ENCODE peak calls at places on chromosomes 16 and 17, in four cellular contexts. D, J, Y and K are unnamed samples.

GRCh38 chr16:22008215-22009142 is 568 bp downstream of the MOSMO start:
- DNase-seq in D (peak; percentile 69), J (no peak), Y (peak; percentile 70), K (no peak)

GRCh38 chr16:83714286-83714685 is 93.5 kb upstream of the HSBP1 start:
- DNase-seq in D (no peak), J (no peak), Y (no peak), K (no peak)

GRCh38 chr17:4599505-4600281 is 15.4 kb downstream of the SMTNL2 start:
- DNase-seq in D (peak; percentile 71), J (peak; percentile 62), Y (peak; percentile 75), K (peak; percentile 30)

GRCh38 chr17:17020821-17021193 is 21.4 kb upstream of the MPRIP start:
- DNase-seq in D (peak; percentile 19), J (no peak), Y (no peak), K (no peak)

GRCh38 chr17:1179635-1180433 is at the start of gene ABR:
- DNase-seq in D (peak; percentile 81), J (no peak), Y (peak; percentile 83), K (no peak)

GRCh38 chr16:57315401-57315800 is 30.9 kb upstream of the PLLP start:
- DNase-seq in D (no peak), J (no peak), Y (peak; percentile 45), K (no peak)

GRCh38 chr16:67943619-67944503 is at the start of gene LCAT:
- DNase-seq in D (peak; percentile 66), J (peak; percentile 66), Y (peak; percentile 92), K (peak; percentile 39)

GRCh38 chr17:61007980-61008379 is 330.3 kb downstream of the BCAS3 start:
- DNase-seq in D (no peak), J (no peak), Y (no peak), K (peak; percentile 20)

GRCh38 chr17:73782231-73782630 is 138.0 kb upstream of the SDK2 start:
- DNase-seq in D (no peak), J (no peak), Y (no peak), K (no peak)

GRCh38 chr16:22195695-22196558 is 10.2 kb upstream of the EEF2K start:
- DNase-seq in D (peak; percentile 94), J (peak; percentile 94), Y (peak; percentile 95), K (peak; percentile 86)

GRCh38 chr17:4679652-4680051 is 24.3 kb downstream of the PELP1 start:
- DNase-seq in D (no peak), J (peak; percentile 50), Y (no peak), K (peak; percentile 75)

GRCh38 chr17:27244481-27245223 is 49.3 kb upstream of the WSB1 start:
- DNase-seq in D (peak; percentile 80), J (peak; percentile 99), Y (peak; percentile 91), K (peak; percentile 98)

GRCh38 chr16:50183316-50183715 is 30.2 kb downstream of the TENT4B start:
- DNase-seq in D (no peak), J (peak; percentile 93), Y (no peak), K (peak; percentile 56)

GRCh38 chr17:66967867-66968543 is 3.5 kb downstream of the CACNG4 start:
- DNase-seq in D (peak; percentile 37), J (no peak), Y (no peak), K (no peak)

GRCh38 chr17:56292010-56292409 is 138.7 kb downstream of the ANKFN1 start:
- DNase-seq in D (no peak), J (peak; percentile 76), Y (no peak), K (peak; percentile 91)

GRCh38 chr17:68238894-68239293 is 8.9 kb upstream of the AMZ2 start:
- DNase-seq in D (no peak), J (no peak), Y (no peak), K (no peak)

GRCh38 chr17:57707892-57708291 is 37.2 kb downstream of the CCDC182 start:
- DNase-seq in D (no peak), J (no peak), Y (no peak), K (no peak)

GRCh38 chr16:1442697-1443096 is 1.7 kb downstream of the CCDC154 start:
- DNase-seq in D (no peak), J (no peak), Y (no peak), K (no peak)

GRCh38 chr16:49260956-49261530 is 20.6 kb downstream of the CBLN1 start:
- DNase-seq in D (no peak), J (no peak), Y (no peak), K (no peak)

GRCh38 chr17:57554826-57555635 is 190.1 kb downstream of the CCDC182 start:
- DNase-seq in D (no peak), J (no peak), Y (no peak), K (no peak)

GRCh38 chr16:13453325-13453724 is 466.6 kb upstream of the ERCC4 start:
- DNase-seq in D (no peak), J (no peak), Y (no peak), K (peak; percentile 69)

GRCh38 chr17:52892334-52892733 is 733.8 kb upstream of the CA10 start:
- DNase-seq in D (no peak), J (no peak), Y (no peak), K (no peak)

GRCh38 chr16:73813523-73813922 is 483.1 kb upstream of the PSMD7 start:
- DNase-seq in D (no peak), J (no peak), Y (no peak), K (no peak)

GRCh38 chr16:22424161-22424937 is 49.9 kb upstream of the CDR2 start:
- DNase-seq in D (no peak), J (peak; percentile 74), Y (peak; percentile 91), K (peak; percentile 63)